ENCODE peak calls at places on chromosomes 16 and 17, in seven cellular contexts. One of them, this sample, is unnamed.

GRCh38 chr17:40319651-40320550 is 10.9 kb downstream of the RARA start:
- DNase-seq in activated CD4-positive, alpha-beta memory T cell treated with anti-CD3 and anti-CD28 coated beads for 36 hours: peak; percentile 81
- DNase-seq in stimulated activated CD4-positive, alpha-beta T cell treated with anti-CD3 and anti-CD28 coated beads, Interleukin-4, amount 100 ng/mL, for 24 hours: peak; percentile 71
- DNase-seq in DMS153: no peak
- DNase-seq in activated naive CD8-positive, alpha-beta T cell treated with anti-CD3 and anti-CD28 coated beads, Interleukin-2, amount 50 U/mL, for 16 hours: no peak
- DNase-seq in astrocyte of the spinal cord: no peak
- DNase-seq in heart right ventricle: no peak
- DNase-seq in this sample: no peak

GRCh38 chr16:962366-962765 is 8.4 kb downstream of the LMF1 start:
- DNase-seq in activated CD4-positive, alpha-beta memory T cell treated with anti-CD3 and anti-CD28 coated beads for 36 hours: no peak
- DNase-seq in stimulated activated CD4-positive, alpha-beta T cell treated with anti-CD3 and anti-CD28 coated beads, Interleukin-4, amount 100 ng/mL, for 24 hours: no peak
- DNase-seq in DMS153: no peak
- DNase-seq in activated naive CD8-positive, alpha-beta T cell treated with anti-CD3 and anti-CD28 coated beads, Interleukin-2, amount 50 U/mL, for 16 hours: no peak
- DNase-seq in astrocyte of the spinal cord: no peak
- DNase-seq in heart right ventricle: no peak
- DNase-seq in this sample: no peak

GRCh38 chr16:57663917-57664661 is 4.0 kb upstream of the ADGRG3 start:
- DNase-seq in activated CD4-positive, alpha-beta memory T cell treated with anti-CD3 and anti-CD28 coated beads for 36 hours: no peak
- DNase-seq in stimulated activated CD4-positive, alpha-beta T cell treated with anti-CD3 and anti-CD28 coated beads, Interleukin-4, amount 100 ng/mL, for 24 hours: no peak
- DNase-seq in DMS153: no peak
- DNase-seq in activated naive CD8-positive, alpha-beta T cell treated with anti-CD3 and anti-CD28 coated beads, Interleukin-2, amount 50 U/mL, for 16 hours: no peak
- DNase-seq in astrocyte of the spinal cord: no peak
- DNase-seq in heart right ventricle: no peak
- DNase-seq in this sample: no peak

GRCh38 chr16:73011926-73012325 is 36.0 kb downstream of the ZFHX3 start:
- DNase-seq in activated CD4-positive, alpha-beta memory T cell treated with anti-CD3 and anti-CD28 coated beads for 36 hours: no peak
- DNase-seq in stimulated activated CD4-positive, alpha-beta T cell treated with anti-CD3 and anti-CD28 coated beads, Interleukin-4, amount 100 ng/mL, for 24 hours: no peak
- DNase-seq in DMS153: no peak
- DNase-seq in activated naive CD8-positive, alpha-beta T cell treated with anti-CD3 and anti-CD28 coated beads, Interleukin-2, amount 50 U/mL, for 16 hours: no peak
- DNase-seq in astrocyte of the spinal cord: no peak
- DNase-seq in heart right ventricle: no peak
- DNase-seq in this sample: no peak

GRCh38 chr16:84423416-84423837 is 55.1 kb downstream of the ATP2C2 start:
- DNase-seq in activated CD4-positive, alpha-beta memory T cell treated with anti-CD3 and anti-CD28 coated beads for 36 hours: no peak
- DNase-seq in stimulated activated CD4-positive, alpha-beta T cell treated with anti-CD3 and anti-CD28 coated beads, Interleukin-4, amount 100 ng/mL, for 24 hours: no peak
- DNase-seq in DMS153: peak; percentile 66
- DNase-seq in activated naive CD8-positive, alpha-beta T cell treated with anti-CD3 and anti-CD28 coated beads, Interleukin-2, amount 50 U/mL, for 16 hours: no peak
- DNase-seq in astrocyte of the spinal cord: peak; percentile 22
- DNase-seq in heart right ventricle: no peak
- DNase-seq in this sample: peak; percentile 52

GRCh38 chr16:68021490-68021889 is 1.5 kb downstream of the DDX28 start:
- DNase-seq in activated CD4-positive, alpha-beta memory T cell treated with anti-CD3 and anti-CD28 coated beads for 36 hours: no peak
- DNase-seq in stimulated activated CD4-positive, alpha-beta T cell treated with anti-CD3 and anti-CD28 coated beads, Interleukin-4, amount 100 ng/mL, for 24 hours: no peak
- DNase-seq in DMS153: no peak
- DNase-seq in activated naive CD8-positive, alpha-beta T cell treated with anti-CD3 and anti-CD28 coated beads, Interleukin-2, amount 50 U/mL, for 16 hours: no peak
- DNase-seq in astrocyte of the spinal cord: no peak
- DNase-seq in heart right ventricle: no peak
- DNase-seq in this sample: no peak

GRCh38 chr16:89322381-89323119 is 105.0 kb downstream of the ZNF778 start:
- DNase-seq in activated CD4-positive, alpha-beta memory T cell treated with anti-CD3 and anti-CD28 coated beads for 36 hours: no peak
- DNase-seq in stimulated activated CD4-positive, alpha-beta T cell treated with anti-CD3 and anti-CD28 coated beads, Interleukin-4, amount 100 ng/mL, for 24 hours: no peak
- DNase-seq in DMS153: peak; percentile 62
- DNase-seq in activated naive CD8-positive, alpha-beta T cell treated with anti-CD3 and anti-CD28 coated beads, Interleukin-2, amount 50 U/mL, for 16 hours: no peak
- DNase-seq in astrocyte of the spinal cord: peak; percentile 83
- DNase-seq in heart right ventricle: peak; percentile 49
- DNase-seq in this sample: peak; percentile 82

GRCh38 chr16:22357635-22357971 is 16.8 kb downstream of the CDR2 start:
- DNase-seq in activated CD4-positive, alpha-beta memory T cell treated with anti-CD3 and anti-CD28 coated beads for 36 hours: no peak
- DNase-seq in stimulated activated CD4-positive, alpha-beta T cell treated with anti-CD3 and anti-CD28 coated beads, Interleukin-4, amount 100 ng/mL, for 24 hours: no peak
- DNase-seq in DMS153: no peak
- DNase-seq in activated naive CD8-positive, alpha-beta T cell treated with anti-CD3 and anti-CD28 coated beads, Interleukin-2, amount 50 U/mL, for 16 hours: no peak
- DNase-seq in astrocyte of the spinal cord: no peak
- DNase-seq in heart right ventricle: no peak
- DNase-seq in this sample: no peak

GRCh38 chr16:54054237-54054780 is 232.3 kb downstream of the IRX3 start:
- DNase-seq in activated CD4-positive, alpha-beta memory T cell treated with anti-CD3 and anti-CD28 coated beads for 36 hours: no peak
- DNase-seq in stimulated activated CD4-positive, alpha-beta T cell treated with anti-CD3 and anti-CD28 coated beads, Interleukin-4, amount 100 ng/mL, for 24 hours: no peak
- DNase-seq in DMS153: peak; percentile 11
- DNase-seq in activated naive CD8-positive, alpha-beta T cell treated with anti-CD3 and anti-CD28 coated beads, Interleukin-2, amount 50 U/mL, for 16 hours: no peak
- DNase-seq in astrocyte of the spinal cord: no peak
- DNase-seq in heart right ventricle: no peak
- DNase-seq in this sample: no peak

GRCh38 chr17:39105705-39106104 is 45.7 kb downstream of the PLXDC1 start:
- DNase-seq in activated CD4-positive, alpha-beta memory T cell treated with anti-CD3 and anti-CD28 coated beads for 36 hours: no peak
- DNase-seq in stimulated activated CD4-positive, alpha-beta T cell treated with anti-CD3 and anti-CD28 coated beads, Interleukin-4, amount 100 ng/mL, for 24 hours: no peak
- DNase-seq in DMS153: no peak
- DNase-seq in activated naive CD8-positive, alpha-beta T cell treated with anti-CD3 and anti-CD28 coated beads, Interleukin-2, amount 50 U/mL, for 16 hours: no peak
- DNase-seq in astrocyte of the spinal cord: no peak
- DNase-seq in heart right ventricle: no peak
- DNase-seq in this sample: no peak

GRCh38 chr16:84427553-84427952 is 59.2 kb downstream of the ATP2C2 start:
- DNase-seq in activated CD4-positive, alpha-beta memory T cell treated with anti-CD3 and anti-CD28 coated beads for 36 hours: no peak
- DNase-seq in stimulated activated CD4-positive, alpha-beta T cell treated with anti-CD3 and anti-CD28 coated beads, Interleukin-4, amount 100 ng/mL, for 24 hours: no peak
- DNase-seq in DMS153: no peak
- DNase-seq in activated naive CD8-positive, alpha-beta T cell treated with anti-CD3 and anti-CD28 coated beads, Interleukin-2, amount 50 U/mL, for 16 hours: no peak
- DNase-seq in astrocyte of the spinal cord: no peak
- DNase-seq in heart right ventricle: no peak
- DNase-seq in this sample: no peak

GRCh38 chr17:45228985-45229517 is 7.4 kb downstream of the FMNL1 start:
- DNase-seq in activated CD4-positive, alpha-beta memory T cell treated with anti-CD3 and anti-CD28 coated beads for 36 hours: peak; percentile 96
- DNase-seq in stimulated activated CD4-positive, alpha-beta T cell treated with anti-CD3 and anti-CD28 coated beads, Interleukin-4, amount 100 ng/mL, for 24 hours: peak; percentile 88
- DNase-seq in DMS153: no peak
- DNase-seq in activated naive CD8-positive, alpha-beta T cell treated with anti-CD3 and anti-CD28 coated beads, Interleukin-2, amount 50 U/mL, for 16 hours: peak; percentile 57
- DNase-seq in astrocyte of the spinal cord: peak; percentile 80
- DNase-seq in heart right ventricle: peak; percentile 87
- DNase-seq in this sample: peak; percentile 96

GRCh38 chr16:5398203-5398602 is 300.6 kb upstream of the EEF2KMT start:
- DNase-seq in activated CD4-positive, alpha-beta memory T cell treated with anti-CD3 and anti-CD28 coated beads for 36 hours: no peak
- DNase-seq in stimulated activated CD4-positive, alpha-beta T cell treated with anti-CD3 and anti-CD28 coated beads, Interleukin-4, amount 100 ng/mL, for 24 hours: no peak
- DNase-seq in DMS153: no peak
- DNase-seq in activated naive CD8-positive, alpha-beta T cell treated with anti-CD3 and anti-CD28 coated beads, Interleukin-2, amount 50 U/mL, for 16 hours: no peak
- DNase-seq in astrocyte of the spinal cord: no peak
- DNase-seq in heart right ventricle: no peak
- DNase-seq in this sample: no peak

GRCh38 chr16:15523092-15523541 is 88.7 kb downstream of the BMERB1 start:
- DNase-seq in activated CD4-positive, alpha-beta memory T cell treated with anti-CD3 and anti-CD28 coated beads for 36 hours: no peak
- DNase-seq in stimulated activated CD4-positive, alpha-beta T cell treated with anti-CD3 and anti-CD28 coated beads, Interleukin-4, amount 100 ng/mL, for 24 hours: no peak
- DNase-seq in DMS153: no peak
- DNase-seq in activated naive CD8-positive, alpha-beta T cell treated with anti-CD3 and anti-CD28 coated beads, Interleukin-2, amount 50 U/mL, for 16 hours: no peak
- DNase-seq in astrocyte of the spinal cord: no peak
- DNase-seq in heart right ventricle: no peak
- DNase-seq in this sample: no peak

GRCh38 chr17:35801583-35802224 is 6.3 kb upstream of the MMP28 start:
- DNase-seq in activated CD4-positive, alpha-beta memory T cell treated with anti-CD3 and anti-CD28 coated beads for 36 hours: no peak
- DNase-seq in stimulated activated CD4-positive, alpha-beta T cell treated with anti-CD3 and anti-CD28 coated beads, Interleukin-4, amount 100 ng/mL, for 24 hours: no peak
- DNase-seq in DMS153: peak; percentile 67
- DNase-seq in activated naive CD8-positive, alpha-beta T cell treated with anti-CD3 and anti-CD28 coated beads, Interleukin-2, amount 50 U/mL, for 16 hours: no peak
- DNase-seq in astrocyte of the spinal cord: peak; percentile 85
- DNase-seq in heart right ventricle: peak; percentile 78
- DNase-seq in this sample: no peak

GRCh38 chr17:60248618-60249516 is 99.1 kb downstream of the CA4 start:
- DNase-seq in activated CD4-positive, alpha-beta memory T cell treated with anti-CD3 and anti-CD28 coated beads for 36 hours: no peak
- DNase-seq in stimulated activated CD4-positive, alpha-beta T cell treated with anti-CD3 and anti-CD28 coated beads, Interleukin-4, amount 100 ng/mL, for 24 hours: no peak
- DNase-seq in DMS153: no peak
- DNase-seq in activated naive CD8-positive, alpha-beta T cell treated with anti-CD3 and anti-CD28 coated beads, Interleukin-2, amount 50 U/mL, for 16 hours: no peak
- DNase-seq in astrocyte of the spinal cord: peak; percentile 20
- DNase-seq in heart right ventricle: no peak
- DNase-seq in this sample: peak; percentile 30

GRCh38 chr17:83183951-83184506 is 104.6 kb downstream of the METRNL start:
- DNase-seq in activated CD4-positive, alpha-beta memory T cell treated with anti-CD3 and anti-CD28 coated beads for 36 hours: no peak
- DNase-seq in stimulated activated CD4-positive, alpha-beta T cell treated with anti-CD3 and anti-CD28 coated beads, Interleukin-4, amount 100 ng/mL, for 24 hours: no peak
- DNase-seq in DMS153: no peak
- DNase-seq in activated naive CD8-positive, alpha-beta T cell treated with anti-CD3 and anti-CD28 coated beads, Interleukin-2, amount 50 U/mL, for 16 hours: no peak
- DNase-seq in astrocyte of the spinal cord: no peak
- DNase-seq in heart right ventricle: no peak
- DNase-seq in this sample: no peak

GRCh38 chr17:76492989-76493501 is 8.2 kb downstream of the RHBDF2 start:
- DNase-seq in activated CD4-positive, alpha-beta memory T cell treated with anti-CD3 and anti-CD28 coated beads for 36 hours: peak; percentile 83
- DNase-seq in stimulated activated CD4-positive, alpha-beta T cell treated with anti-CD3 and anti-CD28 coated beads, Interleukin-4, amount 100 ng/mL, for 24 hours: peak; percentile 40
- DNase-seq in DMS153: no peak
- DNase-seq in activated naive CD8-positive, alpha-beta T cell treated with anti-CD3 and anti-CD28 coated beads, Interleukin-2, amount 50 U/mL, for 16 hours: no peak
- DNase-seq in astrocyte of the spinal cord: peak; percentile 87
- DNase-seq in heart right ventricle: peak; percentile 61
- DNase-seq in this sample: peak; percentile 93

GRCh38 chr16:28168991-28169554 is 42.7 kb downstream of the XPO6 start:
- DNase-seq in activated CD4-positive, alpha-beta memory T cell treated with anti-CD3 and anti-CD28 coated beads for 36 hours: peak; percentile 63
- DNase-seq in stimulated activated CD4-positive, alpha-beta T cell treated with anti-CD3 and anti-CD28 coated beads, Interleukin-4, amount 100 ng/mL, for 24 hours: peak; percentile 44
- DNase-seq in DMS153: no peak
- DNase-seq in activated naive CD8-positive, alpha-beta T cell treated with anti-CD3 and anti-CD28 coated beads, Interleukin-2, amount 50 U/mL, for 16 hours: no peak
- DNase-seq in astrocyte of the spinal cord: no peak
- DNase-seq in heart right ventricle: no peak
- DNase-seq in this sample: no peak

GRCh38 chr17:77528516-77529327 is 388.0 kb downstream of the SEC14L1 start:
- DNase-seq in activated CD4-positive, alpha-beta memory T cell treated with anti-CD3 and anti-CD28 coated beads for 36 hours: peak; percentile 51
- DNase-seq in stimulated activated CD4-positive, alpha-beta T cell treated with anti-CD3 and anti-CD28 coated beads, Interleukin-4, amount 100 ng/mL, for 24 hours: peak; percentile 35
- DNase-seq in DMS153: no peak
- DNase-seq in activated naive CD8-positive, alpha-beta T cell treated with anti-CD3 and anti-CD28 coated beads, Interleukin-2, amount 50 U/mL, for 16 hours: no peak
- DNase-seq in astrocyte of the spinal cord: no peak
- DNase-seq in heart right ventricle: no peak
- DNase-seq in this sample: no peak

GRCh38 chr17:38469875-38470274 is 41.6 kb downstream of the ARHGAP23 start:
- DNase-seq in activated CD4-positive, alpha-beta memory T cell treated with anti-CD3 and anti-CD28 coated beads for 36 hours: no peak
- DNase-seq in stimulated activated CD4-positive, alpha-beta T cell treated with anti-CD3 and anti-CD28 coated beads, Interleukin-4, amount 100 ng/mL, for 24 hours: no peak
- DNase-seq in DMS153: no peak
- DNase-seq in activated naive CD8-positive, alpha-beta T cell treated with anti-CD3 and anti-CD28 coated beads, Interleukin-2, amount 50 U/mL, for 16 hours: no peak
- DNase-seq in astrocyte of the spinal cord: peak; percentile 77
- DNase-seq in heart right ventricle: no peak
- DNase-seq in this sample: peak; percentile 72